ENCODE peak calls at places on chromosome 1, in five cellular contexts. K is GOT3, F is A673, L is T-cell, M is lower lobe of right lung. S is an unnamed sample.

GRCh38 chr1:201248721-201249559 is 34.4 kb upstream of the PKP1 start:
- DNase-seq in M (no peak), L (no peak), F (no peak), K (no peak), S (no peak)

GRCh38 chr1:97377432-97378034 is 543.3 kb downstream of the DPYD start:
- DNase-seq in M (no peak), K (no peak), F (no peak), L (no peak), S (no peak)

GRCh38 chr1:166350490-166350889 is 183.7 kb upstream of the FAM78B start:
- DNase-seq in L (no peak), F (peak), K (no peak), M (no peak), S (no peak)

GRCh38 chr1:177913762-177914540 is 55.9 kb downstream of the SEC16B start:
- DNase-seq in M (no peak), L (no peak), F (peak), K (no peak), S (no peak)

GRCh38 chr1:92951141-92951582 is 10.1 kb downstream of the DIPK1A start:
- DNase-seq in K (no peak), F (peak), L (peak), M (no peak), S (no peak)

GRCh38 chr1:88892146-88892877 is 945 bp upstream of the GTF2B start:
- DNase-seq in F (peak), M (no peak), K (no peak), L (no peak), S (no peak)

GRCh38 chr1:9269721-9270120 is 23.0 kb upstream of the SPSB1 start:
- DNase-seq in M (no peak), L (no peak), K (no peak), F (no peak), S (peak)

GRCh38 chr1:39406533-39407478 is 84.6 kb upstream of the BMP8A start:
- DNase-seq in F (no peak), L (no peak), M (no peak), K (no peak), S (no peak)

GRCh38 chr1:211812584-211812983 is 18.0 kb downstream of the LPGAT1 start:
- DNase-seq in K (no peak), F (no peak), L (no peak), M (no peak), S (no peak)

GRCh38 chr1:166859597-166859996 is 16.5 kb downstream of the TADA1 start:
- DNase-seq in M (no peak), L (no peak), K (no peak), F (peak), S (no peak)

GRCh38 chr1:230142608-230143209 is 75.7 kb downstream of the GALNT2 start:
- DNase-seq in L (no peak), F (no peak), M (no peak), K (no peak), S (peak)

GRCh38 chr1:36083219-36083618 is 675 bp upstream of the TEKT2 start:
- DNase-seq in K (no peak), F (no peak), L (no peak), M (no peak), S (no peak)

GRCh38 chr1:234620786-234621468 is 10.9 kb upstream of the IRF2BP2 start:
- DNase-seq in M (no peak), L (no peak), K (no peak), F (no peak), S (no peak)

GRCh38 chr1:80066060-80066459 is 1059.5 kb upstream of the ADGRL4 start:
- DNase-seq in K (no peak), L (no peak), M (no peak), F (peak), S (no peak)

GRCh38 chr1:15584489-15585363 is at the start of gene AGMAT:
- DNase-seq in K (no peak), F (peak), M (peak), L (peak), S (peak)

GRCh38 chr1:33880298-33880697 is 16.4 kb downstream of the HMGB4 start:
- DNase-seq in M (no peak), K (no peak), L (no peak), F (no peak), S (no peak)

GRCh38 chr1:154442006-154442740 is 37.0 kb downstream of the IL6R start:
- DNase-seq in L (no peak), K (no peak), F (peak), M (no peak), S (no peak)

GRCh38 chr1:172499636-172500141 is 33.3 kb upstream of the SUCO start:
- DNase-seq in F (no peak), M (peak), K (no peak), L (no peak), S (no peak)

GRCh38 chr1:89821322-89822108 is 683 bp downstream of the LRRC8D start:
- DNase-seq in K (no peak), L (peak), M (peak), F (peak), S (peak)

S was measured in Right ventricle myocardium superior.